ENCODE peak calls at places on chromosomes 7 and 10, in four cellular contexts. J is IMR-90, V is K562, K is HepG2. W is an unnamed sample.

GRCh38 chr10:76649723-76650127 is 987.9 kb downstream of the KCNMA1 start:
- DNase-seq in J (peak), V (no peak), K (no peak), W (peak)

GRCh38 chr7:457814-458510 is 61.7 kb downstream of the PDGFA start:
- DNase-seq in J (no peak), V (no peak), K (no peak), W (no peak)

GRCh38 chr10:78869508-78870439 is 199.0 kb upstream of the ZMIZ1 start:
- DNase-seq in J (no peak), V (no peak), K (no peak), W (no peak)

GRCh38 chr7:127751723-127752448 is 99.9 kb downstream of the SND1 start:
- DNase-seq in J (peak), V (no peak), K (no peak), W (no peak)

GRCh38 chr10:125112697-125113494 is 47.5 kb downstream of the CTBP2 start:
- DNase-seq in J (no peak), V (no peak), K (no peak), W (no peak)

GRCh38 chr7:108839091-108839490 is 269.4 kb downstream of the DNAJB9 start:
- DNase-seq in J (no peak), V (no peak), K (no peak), W (no peak)

GRCh38 chr7:141071260-141071854 is 2.5 kb upstream of the TMEM178B start:
- DNase-seq in J (no peak), V (peak), K (peak), W (peak)

GRCh38 chr10:129854796-129855705 is 109.0 kb downstream of the EBF3 start:
- DNase-seq in J (no peak), V (no peak), K (no peak), W (no peak)

GRCh38 chr7:128115326-128115820 is 84.1 kb upstream of the LRRC4 start:
- DNase-seq in J (no peak), V (no peak), K (no peak), W (no peak)

GRCh38 chr7:131226116-131226562 is 101.5 kb upstream of the MKLN1 start:
- DNase-seq in J (peak), V (no peak), K (peak), W (no peak)

GRCh38 chr10:24376731-24377130 is 167.8 kb downstream of the KIAA1217 start:
- DNase-seq in J (no peak), V (no peak), K (no peak), W (no peak)

GRCh38 chr10:125027889-125028288 is 86.0 kb downstream of the ZRANB1 start:
- DNase-seq in J (no peak), V (no peak), K (no peak), W (no peak)

GRCh38 chr10:84241185-84241790 is at the start of gene LRIT1:
- DNase-seq in J (no peak), V (no peak), K (no peak), W (no peak)

GRCh38 chr7:66054063-66054462 is 21.6 kb upstream of the ASL start:
- DNase-seq in J (no peak), V (no peak), K (no peak), W (no peak)

GRCh38 chr10:46547881-46548780 is 8.3 kb downstream of the GPRIN2 start:
- DNase-seq in J (peak), V (no peak), K (no peak), W (no peak)

GRCh38 chr7:16739863-16740622 is 13.5 kb upstream of the TSPAN13 start:
- DNase-seq in J (peak), V (peak), K (no peak), W (peak)

GRCh38 chr10:20369863-20370736 is 527.0 kb downstream of the NEBL start:
- DNase-seq in J (no peak), V (no peak), K (no peak), W (no peak)

GRCh38 chr10:121661451-121661851 is 63.2 kb upstream of the FGFR2 start:
- DNase-seq in J (no peak), V (no peak), K (no peak), W (no peak)

GRCh38 chr7:128837521-128837921 is 7.3 kb downstream of the FLNC start:
- DNase-seq in J (no peak), V (no peak), K (no peak), W (no peak)

GRCh38 chr10:91816986-91817385 is 18.8 kb downstream of the TNKS2 start:
- DNase-seq in J (no peak), V (no peak), K (no peak), W (no peak)

GRCh38 chr10:125595911-125596310 is 87.1 kb downstream of the TEX36 start:
- DNase-seq in J (no peak), V (no peak), K (no peak), W (no peak)

GRCh38 chr7:27108390-27109127 is 6.1 kb upstream of the HOXA2 start:
- DNase-seq in J (peak), V (no peak), K (no peak), W (no peak)

GRCh38 chr7:30657131-30657530 is 25.1 kb downstream of the CRHR2 start:
- DNase-seq in J (no peak), V (no peak), K (no peak), W (no peak)

GRCh38 chr10:91061608-91062007 is 140.7 kb upstream of the ANKRD1 start:
- DNase-seq in J (no peak), V (no peak), K (no peak), W (no peak)

GRCh38 chr10:132499367-132499685 is 38.3 kb upstream of the INPP5A start:
- DNase-seq in J (no peak), V (no peak), K (no peak), W (no peak)

GRCh38 chr10:132500781-132501415 is 36.7 kb upstream of the INPP5A start:
- DNase-seq in J (no peak), V (no peak), K (no peak), W (no peak)

GRCh38 chr10:132504501-132505272 is 32.9 kb upstream of the INPP5A start:
- DNase-seq in J (no peak), V (no peak), K (no peak), W (no peak)

GRCh38 chr10:132503581-132504421 is 33.8 kb upstream of the INPP5A start:
- DNase-seq in J (no peak), V (no peak), K (no peak), W (no peak)

GRCh38 chr10:132502544-132503300 is 34.9 kb upstream of the INPP5A start:
- DNase-seq in J (no peak), V (no peak), K (no peak), W (no peak)
- TF ChIP-seq MAZ in J (no peak), V (no peak), K (no peak), W (no peak)

DNA sequence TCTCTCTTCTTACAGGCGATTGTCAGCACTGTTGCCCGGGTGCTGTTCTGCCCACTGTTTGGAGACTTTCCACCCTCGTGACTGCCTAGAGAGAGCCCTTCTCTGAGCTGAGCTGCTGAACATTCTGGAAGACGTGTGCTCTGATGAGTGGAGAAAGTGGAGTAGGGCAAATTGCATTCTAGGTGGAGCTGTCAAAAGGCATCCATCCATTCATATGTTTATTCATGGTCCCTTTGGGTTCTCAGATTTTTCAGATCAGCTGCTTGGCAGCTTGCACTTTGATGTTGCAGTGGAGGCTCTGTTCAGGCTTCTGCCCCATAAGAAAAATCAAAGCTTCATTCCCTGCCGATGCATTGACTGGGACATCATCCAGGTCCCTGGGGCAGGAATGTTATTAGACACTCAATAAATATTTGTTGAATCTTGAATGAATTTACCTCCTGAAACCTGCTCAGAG is 120.7 kb upstream of the EEPD1 start:
- DNase-seq in J (peak), V (no peak), K (no peak), W (no peak)
- TF ChIP-seq MAZ in J (no peak), V (no peak), K (no peak), W (no peak)

DNA sequence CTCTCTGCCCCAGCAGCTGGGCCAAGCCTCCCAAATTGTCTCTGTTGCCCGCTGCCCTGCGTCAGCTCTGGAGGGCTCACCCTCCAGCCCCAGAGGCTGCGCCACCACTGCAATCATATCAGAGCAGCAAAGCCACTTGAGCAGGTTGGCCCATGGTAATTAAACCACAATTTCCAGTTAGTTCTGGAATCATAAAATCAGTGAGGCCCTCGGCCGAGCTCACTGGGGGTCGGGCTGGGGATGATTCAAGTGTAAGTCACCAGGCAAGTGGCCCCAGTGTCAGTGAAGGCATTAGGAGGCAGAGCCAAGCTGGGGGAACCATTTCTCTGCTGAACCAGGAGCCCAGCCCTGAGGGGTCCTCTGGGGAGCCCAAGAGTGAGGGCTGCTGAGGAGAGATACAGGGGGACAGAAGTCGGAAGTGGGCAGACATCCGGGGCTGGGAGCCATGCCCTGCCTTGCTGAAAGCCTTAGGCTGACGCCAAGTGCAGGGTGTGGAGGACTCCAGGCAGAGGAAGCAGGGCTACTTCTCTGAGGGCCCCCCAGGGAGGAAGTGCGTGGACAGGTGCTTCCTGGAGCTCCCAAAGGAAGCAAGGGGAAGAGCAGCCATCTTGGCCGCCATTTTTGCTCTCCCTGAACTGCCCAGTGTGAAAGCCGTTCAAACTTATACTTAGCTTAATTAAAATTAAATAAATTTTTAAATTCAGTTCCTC is 29.5 kb upstream of the SLC29A3 start:
- DNase-seq in J (no peak), V (no peak), K (no peak), W (no peak)
- TF ChIP-seq MAZ in J (no peak), V (no peak), K (no peak), W (no peak)

DNA sequence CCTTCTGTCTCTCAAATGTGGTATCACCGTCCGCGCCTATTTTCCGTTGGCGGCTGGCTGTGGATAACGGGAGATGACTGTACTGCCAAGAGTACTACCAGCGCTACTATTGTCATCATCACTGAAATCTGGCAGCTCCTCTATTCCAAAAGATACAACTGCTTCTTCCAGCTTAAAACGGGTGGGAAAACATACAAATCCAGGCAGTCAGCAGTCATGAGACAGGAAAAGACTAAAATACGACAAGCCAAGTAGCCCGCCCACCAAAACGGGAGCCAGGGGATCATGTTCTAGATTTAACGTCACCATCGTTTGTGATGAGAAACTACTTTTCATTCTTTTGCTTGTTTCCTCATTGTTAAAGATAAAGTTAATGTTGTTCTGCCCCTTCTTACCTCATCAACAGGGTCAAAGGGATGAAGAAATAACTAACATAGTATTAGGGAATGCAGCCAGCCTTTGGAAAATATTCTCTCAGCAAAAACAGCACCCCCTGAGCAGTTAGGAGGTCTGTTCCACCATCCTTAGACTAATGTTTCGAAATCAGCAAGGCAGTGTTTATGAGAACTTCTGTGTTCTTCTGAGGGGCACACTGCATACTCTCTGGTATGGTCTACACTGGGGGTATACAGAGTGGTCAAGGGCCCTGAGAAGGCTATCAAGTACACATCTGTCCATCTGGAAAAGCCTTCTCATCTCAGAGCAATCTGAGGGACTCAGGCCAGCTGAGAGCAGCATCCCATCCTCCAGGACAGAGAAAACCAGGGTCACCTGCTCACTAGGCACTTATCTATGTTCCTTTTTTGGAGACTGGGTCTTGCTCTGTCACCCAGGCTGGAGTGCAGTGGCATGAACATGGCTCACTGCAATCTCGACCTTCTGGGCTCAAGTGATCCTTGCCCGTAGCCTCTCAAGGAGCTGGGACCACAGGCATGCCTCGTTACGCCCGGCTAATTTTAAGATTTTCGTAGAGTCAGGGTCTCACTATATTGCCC is 47.5 kb downstream of the GNA12 start:
- DNase-seq in J (peak), V (no peak), K (no peak), W (no peak)
- TF ChIP-seq MAZ in J (no peak), V (no peak), K (no peak), W (no peak)

GRCh38 chr7:22781230-22781711 is 41.4 kb downstream of the TOMM7 start:
- DNase-seq in J (peak), V (peak), K (no peak), W (no peak)
- TF ChIP-seq MAZ in J (no peak), V (no peak), K (no peak), W (no peak)

DNA sequence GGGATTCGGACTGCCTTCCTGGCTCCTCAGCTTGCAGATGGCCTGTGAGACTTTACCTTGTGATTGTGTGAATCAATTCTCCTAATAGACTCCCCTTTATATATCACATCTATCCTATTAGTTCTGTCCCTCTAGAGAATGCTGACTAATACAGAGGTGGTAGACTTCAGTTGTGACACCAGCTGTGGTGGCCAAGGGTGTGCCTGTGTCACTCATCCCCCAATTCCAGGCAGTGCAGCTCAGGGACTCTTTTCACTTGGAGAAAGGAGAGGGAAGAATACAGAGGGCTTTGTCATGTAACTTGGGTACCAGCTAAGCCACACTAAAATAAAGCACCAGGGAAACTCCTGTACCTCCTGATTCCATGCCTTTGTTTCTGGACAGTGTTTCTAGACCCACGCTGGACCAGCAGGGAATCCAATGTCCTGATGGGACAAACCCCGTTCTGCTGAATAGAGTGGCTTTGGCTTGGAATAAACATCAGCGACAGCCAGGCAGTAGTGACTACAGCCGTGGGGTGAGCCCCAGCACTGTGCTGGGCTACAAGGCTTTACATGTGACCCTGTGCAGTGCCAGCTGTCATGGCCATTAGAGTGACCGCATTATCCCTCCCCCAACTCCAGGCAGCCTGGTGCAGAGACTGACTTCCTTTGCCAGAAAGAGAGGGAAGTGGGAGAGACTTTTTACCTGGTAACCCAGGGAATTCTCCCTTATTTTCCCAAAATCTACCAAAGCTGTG is 233.6 kb downstream of the ANK3 start:
- DNase-seq in J (no peak), V (no peak), K (no peak), W (no peak)
- TF ChIP-seq MAZ in J (no peak), V (no peak), K (no peak), W (no peak)

DNA sequence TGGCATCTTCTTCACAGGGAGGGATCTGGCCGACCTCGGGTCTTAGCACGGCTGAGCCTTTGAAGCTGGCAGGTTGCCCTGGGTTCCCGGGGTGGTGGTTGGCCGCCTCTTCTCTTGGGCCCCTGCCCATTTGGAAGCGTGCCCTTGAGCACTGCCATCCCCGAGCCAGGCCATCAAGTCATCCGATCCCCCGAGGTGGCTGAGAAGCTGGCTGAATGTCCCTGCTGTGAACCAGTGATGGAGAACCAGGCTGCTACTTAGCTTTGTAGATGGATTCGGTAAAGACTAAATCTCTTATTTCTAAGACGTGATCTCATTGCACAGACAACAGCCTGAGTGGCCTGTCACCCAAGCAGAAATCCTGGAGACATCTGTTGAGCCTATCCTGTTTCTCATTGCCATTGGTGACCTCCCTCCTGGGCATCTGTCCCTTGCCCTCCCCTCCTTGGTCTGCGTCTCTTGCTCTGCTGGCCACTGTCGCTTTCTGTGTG is 74.3 kb downstream of the GRK5 start:
- DNase-seq in J (no peak), V (no peak), K (no peak), W (no peak)
- TF ChIP-seq MAZ in J (no peak), V (no peak), K (no peak), W (no peak)

DNA sequence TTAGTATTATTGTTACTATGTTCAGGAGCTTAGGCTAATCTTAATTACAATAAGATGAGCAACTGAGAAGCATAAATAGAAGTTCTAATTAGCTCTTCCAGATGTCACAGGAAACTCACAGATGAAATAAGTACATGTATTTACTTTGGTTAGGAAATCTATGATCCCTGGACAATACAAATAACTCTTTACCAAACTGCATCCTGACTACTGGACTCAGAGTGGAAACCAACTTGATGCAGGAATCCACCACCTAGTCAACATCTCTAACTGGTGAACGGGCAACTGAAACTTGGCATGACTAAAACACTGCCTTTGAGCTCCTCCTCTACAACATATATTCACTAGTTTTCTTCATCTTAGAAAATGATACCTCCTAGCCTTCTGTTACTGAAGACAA is 193.2 kb downstream of the AGMO start:
- DNase-seq in J (no peak), V (no peak), K (no peak), W (no peak)
- TF ChIP-seq MAZ in J (no peak), V (no peak), K (no peak), W (no peak)

GRCh38 chr10:42979181-42979580 is 97.7 kb upstream of the RET start:
- DNase-seq in J (no peak), V (peak), K (no peak), W (no peak)

GRCh38 chr10:42976353-42977031 is 100.4 kb upstream of the RET start:
- DNase-seq in J (no peak), V (no peak), K (no peak), W (no peak)

GRCh38 chr10:42975005-42975493 is 101.8 kb upstream of the RET start:
- DNase-seq in J (no peak), V (no peak), K (no peak), W (no peak)

GRCh38 chr10:42975558-42976352 is 101.1 kb upstream of the RET start:
- DNase-seq in J (no peak), V (peak), K (peak), W (peak)

DNA sequence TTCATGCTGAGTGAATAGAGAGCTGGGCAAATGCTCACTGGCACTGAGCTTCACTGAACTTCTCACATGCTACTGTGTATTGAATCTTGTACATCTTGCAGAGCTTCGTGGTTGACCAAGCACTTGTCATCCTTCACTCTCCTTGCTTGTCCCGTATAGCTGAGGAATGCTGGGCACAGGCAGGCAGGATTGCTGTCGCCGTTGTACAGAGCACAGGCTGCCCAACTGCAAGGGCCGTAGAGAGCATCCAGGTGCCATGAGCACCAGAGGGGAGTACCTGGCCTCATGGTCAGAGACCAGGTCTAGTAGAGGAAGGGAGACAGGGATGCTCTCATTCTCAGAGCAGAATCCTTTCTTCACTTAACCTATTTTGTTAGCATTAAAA is 99.8 kb upstream of the RET start:
- DNase-seq in J (no peak), V (no peak), K (no peak), W (no peak)
- TF ChIP-seq MAZ in J (no peak), V (no peak), K (no peak), W (no peak)

GRCh38 chr7:28407643-28408042 is 4.7 kb upstream of the CREB5 start:
- DNase-seq in J (peak), V (no peak), K (no peak), W (peak)
- TF ChIP-seq MAZ in J (no peak), V (no peak), K (no peak), W (no peak)